ENCODE peak calls at places on chromosomes 12 and 14, in eight cellular contexts. One of them, this sample, is unnamed. For H3K27me3, the result is how much of the 10 kb centered on the place peaks cover.

GRCh38 chr12:27709932-27710591 is 570 bp upstream of the MRPS35 start:
- DNase-seq in GM12878: peak
- DNase-seq in stomach: no peak
- DNase-seq in Peyer's patch: peak
- DNase-seq in adrenal gland: no peak
- DNase-seq in ovary: no peak
- DNase-seq in IMR-90: peak
- DNase-seq in heart left ventricle: no peak
- DNase-seq in this sample: no peak

GRCh38 chr14:52338282-52338681 is 24.2 kb downstream of the PTGER2 start:
- DNase-seq in adrenal gland: no peak
- DNase-seq in IMR-90: peak
- DNase-seq in GM12878: no peak
- DNase-seq in stomach: no peak
- DNase-seq in ovary: no peak
- DNase-seq in Peyer's patch: no peak
- DNase-seq in heart left ventricle: no peak
- DNase-seq in this sample: no peak

GRCh38 chr14:79549515-79549914 is 661.8 kb downstream of the DIO2 start:
- DNase-seq in stomach: no peak
- DNase-seq in GM12878: no peak
- DNase-seq in Peyer's patch: no peak
- DNase-seq in heart left ventricle: peak
- DNase-seq in ovary: no peak
- DNase-seq in adrenal gland: no peak
- DNase-seq in IMR-90: peak
- DNase-seq in this sample: no peak

GRCh38 chr12:51217133-51217967 is 512 bp downstream of the POU6F1 start:
- DNase-seq in GM12878: no peak
- DNase-seq in Peyer's patch: peak
- DNase-seq in heart left ventricle: peak
- DNase-seq in ovary: peak
- DNase-seq in IMR-90: no peak
- DNase-seq in adrenal gland: peak
- DNase-seq in stomach: peak
- DNase-seq in this sample: peak

GRCh38 chr12:88570103-88570502 is 10.2 kb downstream of the KITLG start:
- DNase-seq in stomach: no peak
- DNase-seq in GM12878: no peak
- DNase-seq in adrenal gland: no peak
- DNase-seq in IMR-90: peak
- DNase-seq in Peyer's patch: no peak
- DNase-seq in heart left ventricle: no peak
- DNase-seq in ovary: no peak
- DNase-seq in this sample: no peak

GRCh38 chr14:50669441-50669986 is 1.4 kb upstream of the SAV1 start:
- DNase-seq in ovary: no peak
- DNase-seq in GM12878: no peak
- DNase-seq in heart left ventricle: no peak
- DNase-seq in stomach: no peak
- DNase-seq in IMR-90: no peak
- DNase-seq in adrenal gland: no peak
- DNase-seq in Peyer's patch: no peak
- DNase-seq in this sample: no peak

GRCh38 chr14:73723799-73724621 is 9.8 kb upstream of the PNMA1 start:
- DNase-seq in heart left ventricle: peak
- DNase-seq in adrenal gland: peak
- DNase-seq in Peyer's patch: no peak
- DNase-seq in IMR-90: peak
- DNase-seq in ovary: peak
- DNase-seq in stomach: peak
- DNase-seq in GM12878: no peak
- DNase-seq in this sample: no peak

GRCh38 chr14:104926619-104927431 is 2.1 kb downstream of the PLD4 start:
- DNase-seq in ovary: no peak
- DNase-seq in heart left ventricle: no peak
- DNase-seq in Peyer's patch: peak
- DNase-seq in adrenal gland: no peak
- DNase-seq in stomach: no peak
- DNase-seq in IMR-90: no peak
- DNase-seq in GM12878: peak
- DNase-seq in this sample: peak

GRCh38 chr14:52129733-52130132 is 60.9 kb upstream of the NID2 start:
- DNase-seq in adrenal gland: peak
- DNase-seq in IMR-90: no peak
- DNase-seq in GM12878: no peak
- DNase-seq in ovary: no peak
- DNase-seq in Peyer's patch: no peak
- DNase-seq in heart left ventricle: no peak
- DNase-seq in stomach: no peak
- DNase-seq in this sample: no peak

GRCh38 chr12:26198742-26199141 is 3.4 kb downstream of the SSPN start:
- DNase-seq in heart left ventricle: peak
- DNase-seq in stomach: no peak
- DNase-seq in Peyer's patch: no peak
- DNase-seq in adrenal gland: no peak
- DNase-seq in ovary: peak
- DNase-seq in IMR-90: peak
- DNase-seq in GM12878: no peak
- DNase-seq in this sample: no peak

GRCh38 chr14:80100681-80101080 is 110.6 kb downstream of the DIO2 start:
- DNase-seq in IMR-90: no peak
- DNase-seq in stomach: no peak
- DNase-seq in Peyer's patch: no peak
- DNase-seq in adrenal gland: no peak
- DNase-seq in GM12878: no peak
- DNase-seq in ovary: no peak
- DNase-seq in heart left ventricle: no peak
- DNase-seq in this sample: no peak

GRCh38 chr14:54582334-54582733 is 15.4 kb downstream of the SAMD4A start:
- DNase-seq in GM12878: no peak
- DNase-seq in heart left ventricle: no peak
- DNase-seq in IMR-90: no peak
- DNase-seq in Peyer's patch: no peak
- DNase-seq in ovary: no peak
- DNase-seq in adrenal gland: no peak
- DNase-seq in stomach: no peak
- DNase-seq in this sample: no peak

GRCh38 chr14:91186515-91187066 is 57.9 kb downstream of the GPR68 start:
- DNase-seq in IMR-90: peak
- DNase-seq in stomach: no peak
- DNase-seq in heart left ventricle: no peak
- DNase-seq in GM12878: no peak
- DNase-seq in Peyer's patch: no peak
- DNase-seq in ovary: no peak
- DNase-seq in adrenal gland: no peak
- DNase-seq in this sample: no peak

GRCh38 chr12:120457133-120457532 is 10.9 kb downstream of the GATC start:
- DNase-seq in adrenal gland: no peak
- DNase-seq in Peyer's patch: no peak
- DNase-seq in ovary: no peak
- DNase-seq in stomach: no peak
- DNase-seq in heart left ventricle: no peak
- DNase-seq in GM12878: no peak
- DNase-seq in IMR-90: no peak
- DNase-seq in this sample: no peak

GRCh38 chr14:88882236-88882635 is 57.8 kb downstream of the TTC8 start:
- DNase-seq in heart left ventricle: no peak
- DNase-seq in adrenal gland: no peak
- DNase-seq in stomach: no peak
- DNase-seq in GM12878: no peak
- DNase-seq in Peyer's patch: no peak
- DNase-seq in ovary: no peak
- DNase-seq in IMR-90: peak
- DNase-seq in this sample: no peak

GRCh38 chr14:73397810-73398209 is 60.5 kb downstream of the NUMB start:
- DNase-seq in IMR-90: no peak
- DNase-seq in stomach: no peak
- DNase-seq in ovary: no peak
- DNase-seq in adrenal gland: no peak
- DNase-seq in heart left ventricle: no peak
- DNase-seq in GM12878: no peak
- DNase-seq in Peyer's patch: no peak
- DNase-seq in this sample: no peak

GRCh38 chr12:124687695-124688301 is 120.4 kb upstream of the NCOR2 start:
- DNase-seq in stomach: no peak
- DNase-seq in heart left ventricle: peak
- DNase-seq in adrenal gland: no peak
- DNase-seq in Peyer's patch: no peak
- DNase-seq in ovary: no peak
- DNase-seq in IMR-90: no peak
- DNase-seq in GM12878: no peak
- DNase-seq in this sample: no peak

GRCh38 chr12:112924986-112925385 is 13.3 kb upstream of the OAS3 start:
- DNase-seq in IMR-90: no peak
- DNase-seq in ovary: no peak
- DNase-seq in stomach: no peak
- DNase-seq in GM12878: peak
- DNase-seq in Peyer's patch: no peak
- DNase-seq in adrenal gland: no peak
- DNase-seq in heart left ventricle: no peak
- DNase-seq in this sample: no peak

GRCh38 chr12:48686615-48687334 is 4.7 kb upstream of the KANSL2 start:
- DNase-seq in ovary: no peak
- DNase-seq in stomach: no peak
- DNase-seq in Peyer's patch: no peak
- DNase-seq in IMR-90: no peak
- DNase-seq in heart left ventricle: no peak
- DNase-seq in GM12878: no peak
- DNase-seq in adrenal gland: no peak
- DNase-seq in this sample: no peak
- TF ChIP-seq POLR2A in ovary: no peak
- TF ChIP-seq POLR2A in stomach: no peak
- TF ChIP-seq POLR2A in Peyer's patch: no peak
- TF ChIP-seq POLR2A in IMR-90: no peak
- TF ChIP-seq POLR2A in heart left ventricle: no peak
- TF ChIP-seq POLR2A in GM12878: no peak
- TF ChIP-seq POLR2A in adrenal gland: no peak
- TF ChIP-seq POLR2A in this sample: no peak

GRCh38 chr12:130675121-130675520 is 41.0 kb downstream of the RIMBP2 start:
- DNase-seq in adrenal gland: no peak
- DNase-seq in Peyer's patch: no peak
- DNase-seq in GM12878: no peak
- DNase-seq in IMR-90: no peak
- DNase-seq in stomach: no peak
- DNase-seq in heart left ventricle: no peak
- DNase-seq in ovary: no peak
- DNase-seq in this sample: peak

GRCh38 chr12:130673036-130673705 is 42.9 kb downstream of the RIMBP2 start:
- DNase-seq in GM12878: no peak
- DNase-seq in heart left ventricle: no peak
- DNase-seq in Peyer's patch: no peak
- DNase-seq in adrenal gland: no peak
- DNase-seq in IMR-90: no peak
- DNase-seq in ovary: no peak
- DNase-seq in stomach: no peak
- DNase-seq in this sample: peak

GRCh38 chr12:130675791-130676190 is 40.3 kb downstream of the RIMBP2 start:
- DNase-seq in stomach: no peak
- DNase-seq in Peyer's patch: no peak
- DNase-seq in ovary: no peak
- DNase-seq in IMR-90: no peak
- DNase-seq in GM12878: no peak
- DNase-seq in adrenal gland: no peak
- DNase-seq in heart left ventricle: no peak
- DNase-seq in this sample: peak

GRCh38 chr12:130672122-130672825 is 43.8 kb downstream of the RIMBP2 start:
- DNase-seq in heart left ventricle: no peak
- DNase-seq in ovary: no peak
- DNase-seq in adrenal gland: no peak
- DNase-seq in GM12878: no peak
- DNase-seq in stomach: no peak
- DNase-seq in Peyer's patch: no peak
- DNase-seq in IMR-90: no peak
- DNase-seq in this sample: peak

DNA sequence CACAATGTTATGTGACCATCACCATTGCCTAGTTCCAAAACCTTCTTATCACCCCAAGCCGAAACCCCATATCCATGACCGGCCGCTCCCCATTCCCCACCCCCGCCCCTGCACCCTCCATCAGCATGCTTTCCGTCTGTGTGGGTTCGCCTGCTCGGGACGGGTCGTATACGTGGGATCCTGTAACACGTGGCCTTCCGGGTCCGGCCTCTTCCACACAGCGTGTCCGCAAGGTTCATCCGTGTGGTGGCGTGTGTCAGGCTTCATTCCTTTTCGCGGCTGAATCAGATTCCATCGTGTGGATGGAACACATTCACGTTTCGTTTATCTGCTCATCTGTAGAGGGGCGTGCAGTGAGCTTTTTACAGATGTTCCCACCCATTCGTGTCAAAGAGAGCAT is 41.4 kb downstream of the RIMBP2 start:
- DNase-seq in ovary: no peak
- DNase-seq in stomach: no peak
- DNase-seq in adrenal gland: no peak
- DNase-seq in GM12878: no peak
- DNase-seq in Peyer's patch: no peak
- DNase-seq in heart left ventricle: no peak
- DNase-seq in IMR-90: no peak
- DNase-seq in this sample: peak
- H3K27me3 ChIP-seq in ovary: under half
- H3K27me3 ChIP-seq in stomach: under half
- H3K27me3 ChIP-seq in adrenal gland: under half
- H3K27me3 ChIP-seq in GM12878: under half
- H3K27me3 ChIP-seq in Peyer's patch: under half
- H3K27me3 ChIP-seq in heart left ventricle: under half
- H3K27me3 ChIP-seq in IMR-90: under half
- H3K27me3 ChIP-seq in this sample: under half

DNA sequence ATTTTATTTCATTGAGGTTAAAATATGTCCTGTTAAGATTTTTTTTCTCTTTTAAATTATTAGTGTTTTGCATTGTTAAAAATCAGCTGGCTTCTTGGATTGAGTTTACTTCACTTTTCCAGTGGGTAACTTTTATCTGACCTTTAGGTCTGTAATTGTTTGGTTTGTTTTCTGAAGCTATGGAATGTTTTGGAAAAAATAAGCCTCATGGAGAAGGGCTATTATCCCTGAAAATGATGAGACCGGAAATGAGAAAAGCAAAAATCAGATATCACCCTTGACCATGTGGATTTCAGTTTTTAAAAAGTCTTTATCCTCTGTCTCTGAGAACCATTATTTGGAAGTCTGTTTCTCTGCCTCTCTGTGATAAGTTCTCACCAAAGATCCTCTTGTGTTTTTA is 180.9 kb downstream of the RAD51B start:
- DNase-seq in ovary: no peak
- DNase-seq in stomach: no peak
- DNase-seq in Peyer's patch: no peak
- DNase-seq in heart left ventricle: no peak
- DNase-seq in GM12878: no peak
- DNase-seq in IMR-90: no peak
- DNase-seq in adrenal gland: no peak
- DNase-seq in this sample: no peak
- H3K27ac ChIP-seq in ovary: no peak
- H3K27ac ChIP-seq in stomach: no peak
- H3K27ac ChIP-seq in Peyer's patch: peak
- H3K27ac ChIP-seq in heart left ventricle: no peak
- H3K27ac ChIP-seq in GM12878: no peak
- H3K27ac ChIP-seq in IMR-90: no peak
- H3K27ac ChIP-seq in adrenal gland: no peak
- H3K27ac ChIP-seq in this sample: no peak

GRCh38 chr14:64008016-64008415 is 155.2 kb downstream of the SYNE2 start:
- DNase-seq in IMR-90: no peak
- DNase-seq in stomach: no peak
- DNase-seq in ovary: no peak
- DNase-seq in Peyer's patch: no peak
- DNase-seq in heart left ventricle: no peak
- DNase-seq in GM12878: no peak
- DNase-seq in adrenal gland: no peak
- DNase-seq in this sample: no peak
- TF ChIP-seq POLR2A in IMR-90: no peak
- TF ChIP-seq POLR2A in stomach: no peak
- TF ChIP-seq POLR2A in ovary: no peak
- TF ChIP-seq POLR2A in Peyer's patch: no peak
- TF ChIP-seq POLR2A in heart left ventricle: no peak
- TF ChIP-seq POLR2A in GM12878: no peak
- TF ChIP-seq POLR2A in adrenal gland: no peak
- TF ChIP-seq POLR2A in this sample: no peak